ENCODE peak calls at places on chromosomes 6 and 20, in six cellular contexts. B is ovary; F is G401; T is activated T-helper 1 cell treated with Interleukin-2 at 50 U/mL for 16 hours; R is activated CD4-positive, CD25-positive, alpha-beta regulatory T cell; H is EH. O is an unnamed sample.

GRCh38 chr6:101080597-101080996 is 199.5 kb upstream of the ASCC3 start:
- DNase-seq in R (no peak), F (no peak), T (no peak), B (no peak), H (peak; percentile 95), O (peak; percentile 39)

GRCh38 chr6:42104095-42104806 is 38.2 kb downstream of the C6orf132 start:
- DNase-seq in R (peak; percentile 36), T (peak; percentile 50), B (peak; percentile 70), H (peak; percentile 23), F (peak; percentile 14), O (peak; percentile 37)

GRCh38 chr20:34927736-34928135 is 27.9 kb downstream of the GSS start:
- DNase-seq in T (no peak), R (no peak), B (no peak), F (no peak), H (peak; percentile 80), O (no peak)

GRCh38 chr6:14337157-14337556 is 219.6 kb downstream of the CD83 start:
- DNase-seq in B (no peak), R (no peak), F (no peak), H (no peak), T (no peak), O (peak; percentile 72)

GRCh38 chr20:7853493-7853892 is 86.8 kb downstream of the HAO1 start:
- DNase-seq in T (no peak), H (no peak), B (no peak), F (no peak), R (no peak), O (no peak)

GRCh38 chr20:51362254-51362653 is 180.3 kb downstream of the NFATC2 start:
- DNase-seq in T (no peak), F (no peak), B (no peak), R (no peak), H (no peak), O (no peak)

GRCh38 chr6:28929887-28930620 is 6.3 kb upstream of the TRIM27 start:
- DNase-seq in T (no peak), R (no peak), B (no peak), H (no peak), F (no peak), O (peak; percentile 37)

GRCh38 chr6:142945446-142946180 is 637 bp upstream of the HIVEP2 start:
- DNase-seq in T (peak; percentile 35), F (peak; percentile 38), H (peak; percentile 41), B (peak; percentile 80), R (peak; percentile 35), O (no peak)

GRCh38 chr6:36851149-36851614 is 11.9 kb upstream of the CPNE5 start:
- DNase-seq in B (peak; percentile 76), R (no peak), T (no peak), H (peak; percentile 86), F (peak; percentile 92), O (peak; percentile 63)

GRCh38 chr20:23187759-23188158 is 101.6 kb upstream of the CD93 start:
- DNase-seq in H (no peak), B (peak; percentile 27), T (no peak), R (no peak), F (no peak), O (no peak)

GRCh38 chr6:145735356-145736165 is at the start of gene EPM2A:
- DNase-seq in H (peak; percentile 86), R (peak; percentile 50), F (peak; percentile 67), B (peak; percentile 82), T (peak; percentile 48), O (peak; percentile 81)

GRCh38 chr20:57433658-57434389 is 42.6 kb downstream of the RBM38 start:
- DNase-seq in F (no peak), H (no peak), R (no peak), T (no peak), B (no peak), O (no peak)

GRCh38 chr20:15818651-15819071 is 754.6 kb downstream of the KIF16B start:
- DNase-seq in B (no peak), T (no peak), F (no peak), R (no peak), H (no peak), O (no peak)

GRCh38 chr6:17971128-17972073 is 16.0 kb downstream of the KIF13A start:
- DNase-seq in F (no peak), T (no peak), B (peak; percentile 30), H (peak; percentile 89), R (no peak), O (peak; percentile 71)

GRCh38 chr6:113969888-113970807 is 800 bp downstream of the HDAC2 start:
- DNase-seq in H (peak; percentile 54), B (peak; percentile 52), F (peak; percentile 43), R (peak; percentile 7), T (peak; percentile 23), O (peak; percentile 29)

GRCh38 chr6:170423030-170423429 is 116.5 kb downstream of the FAM120B start:
- DNase-seq in B (no peak), F (no peak), H (no peak), T (no peak), R (no peak), O (no peak)

O was measured in AG10803.